ENCODE peak calls at places on chromosomes 1 and 21, in eight cellular contexts. One of them, this sample, is unnamed.

GRCh38 chr1:165069829-165070228 is 286.7 kb downstream of the LMX1A start:
- DNase-seq in endothelial cell of umbilical vein: no peak
- DNase-seq in GM23338: no peak
- DNase-seq in K562: no peak
- DNase-seq in HCT116: no peak
- DNase-seq in HepG2: no peak
- DNase-seq in H1: no peak
- DNase-seq in GM12878: no peak
- DNase-seq in this sample: no peak

GRCh38 chr21:46540087-46540710 is 64.7 kb downstream of the S100B start:
- DNase-seq in endothelial cell of umbilical vein: no peak
- DNase-seq in GM23338: no peak
- DNase-seq in K562: no peak
- DNase-seq in HCT116: no peak
- DNase-seq in HepG2: no peak
- DNase-seq in H1: no peak
- DNase-seq in GM12878: no peak
- DNase-seq in this sample: no peak

GRCh38 chr1:29719253-29719652 is 482.9 kb downstream of the PTPRU start:
- DNase-seq in endothelial cell of umbilical vein: no peak
- DNase-seq in GM23338: no peak
- DNase-seq in K562: no peak
- DNase-seq in HCT116: no peak
- DNase-seq in HepG2: no peak
- DNase-seq in H1: no peak
- DNase-seq in GM12878: no peak
- DNase-seq in this sample: no peak

GRCh38 chr1:209585672-209586071 is 2.2 kb downstream of the CAMK1G start:
- DNase-seq in endothelial cell of umbilical vein: no peak
- DNase-seq in GM23338: peak
- DNase-seq in K562: no peak
- DNase-seq in HCT116: no peak
- DNase-seq in HepG2: no peak
- DNase-seq in H1: peak
- DNase-seq in GM12878: no peak
- DNase-seq in this sample: no peak

GRCh38 chr1:223771814-223772770 is 59.8 kb downstream of the CAPN2 start:
- DNase-seq in endothelial cell of umbilical vein: peak
- DNase-seq in GM23338: peak
- DNase-seq in K562: peak
- DNase-seq in HCT116: peak
- DNase-seq in HepG2: no peak
- DNase-seq in H1: peak
- DNase-seq in GM12878: no peak
- DNase-seq in this sample: no peak

GRCh38 chr1:27153927-27154358 is 982 bp downstream of the SLC9A1 start:
- DNase-seq in endothelial cell of umbilical vein: no peak
- DNase-seq in GM23338: no peak
- DNase-seq in K562: no peak
- DNase-seq in HCT116: no peak
- DNase-seq in HepG2: no peak
- DNase-seq in H1: no peak
- DNase-seq in GM12878: no peak
- DNase-seq in this sample: no peak

GRCh38 chr21:33406493-33406892 is 3.3 kb downstream of the IFNGR2 start:
- DNase-seq in endothelial cell of umbilical vein: no peak
- DNase-seq in GM23338: no peak
- DNase-seq in K562: no peak
- DNase-seq in HCT116: no peak
- DNase-seq in HepG2: no peak
- DNase-seq in H1: no peak
- DNase-seq in GM12878: no peak
- DNase-seq in this sample: no peak

GRCh38 chr1:15106608-15107007 is 46.9 kb upstream of the TMEM51 start:
- DNase-seq in endothelial cell of umbilical vein: no peak
- DNase-seq in GM23338: no peak
- DNase-seq in K562: no peak
- DNase-seq in HCT116: no peak
- DNase-seq in HepG2: no peak
- DNase-seq in H1: no peak
- DNase-seq in GM12878: no peak
- DNase-seq in this sample: no peak

GRCh38 chr1:191152776-191153175 is 675.1 kb upstream of the BRINP3 start:
- DNase-seq in endothelial cell of umbilical vein: no peak
- DNase-seq in GM23338: no peak
- DNase-seq in K562: no peak
- DNase-seq in HCT116: no peak
- DNase-seq in HepG2: no peak
- DNase-seq in H1: no peak
- DNase-seq in GM12878: no peak
- DNase-seq in this sample: no peak

GRCh38 chr21:25578070-25578961 is 29.0 kb downstream of the MRPL39 start:
- DNase-seq in endothelial cell of umbilical vein: no peak
- DNase-seq in GM23338: no peak
- DNase-seq in K562: no peak
- DNase-seq in HCT116: no peak
- DNase-seq in HepG2: peak
- DNase-seq in H1: no peak
- DNase-seq in GM12878: peak
- DNase-seq in this sample: no peak

GRCh38 chr1:111952258-111952657 is 37.2 kb downstream of the KCND3 start:
- DNase-seq in endothelial cell of umbilical vein: no peak
- DNase-seq in GM23338: no peak
- DNase-seq in K562: no peak
- DNase-seq in HCT116: no peak
- DNase-seq in HepG2: no peak
- DNase-seq in H1: no peak
- DNase-seq in GM12878: no peak
- DNase-seq in this sample: no peak

GRCh38 chr1:31769720-31770390 is 5.7 kb upstream of the ADGRB2 start:
- DNase-seq in endothelial cell of umbilical vein: no peak
- DNase-seq in GM23338: no peak
- DNase-seq in K562: no peak
- DNase-seq in HCT116: no peak
- DNase-seq in HepG2: no peak
- DNase-seq in H1: no peak
- DNase-seq in GM12878: no peak
- DNase-seq in this sample: no peak

GRCh38 chr1:23480187-23481025 is 3.6 kb downstream of the ASAP3 start:
- DNase-seq in endothelial cell of umbilical vein: no peak
- DNase-seq in GM23338: no peak
- DNase-seq in K562: no peak
- DNase-seq in HCT116: no peak
- DNase-seq in HepG2: no peak
- DNase-seq in H1: no peak
- DNase-seq in GM12878: no peak
- DNase-seq in this sample: no peak

GRCh38 chr1:23743287-23744052 is at the start of gene ELOA:
- DNase-seq in endothelial cell of umbilical vein: peak
- DNase-seq in GM23338: peak
- DNase-seq in K562: peak
- DNase-seq in HCT116: no peak
- DNase-seq in HepG2: peak
- DNase-seq in H1: peak
- DNase-seq in GM12878: no peak
- DNase-seq in this sample: no peak

GRCh38 chr1:221740941-221741363 is 937 bp downstream of the DUSP10 start:
- DNase-seq in endothelial cell of umbilical vein: no peak
- DNase-seq in GM23338: no peak
- DNase-seq in K562: no peak
- DNase-seq in HCT116: no peak
- DNase-seq in HepG2: no peak
- DNase-seq in H1: no peak
- DNase-seq in GM12878: no peak
- DNase-seq in this sample: no peak

GRCh38 chr1:231021540-231022031 is 18.5 kb downstream of the FAM89A start:
- DNase-seq in endothelial cell of umbilical vein: no peak
- DNase-seq in GM23338: no peak
- DNase-seq in K562: no peak
- DNase-seq in HCT116: no peak
- DNase-seq in HepG2: no peak
- DNase-seq in H1: no peak
- DNase-seq in GM12878: no peak
- DNase-seq in this sample: no peak

GRCh38 chr1:231020816-231021215 is 19.2 kb downstream of the FAM89A start:
- DNase-seq in endothelial cell of umbilical vein: no peak
- DNase-seq in GM23338: peak
- DNase-seq in K562: no peak
- DNase-seq in HCT116: no peak
- DNase-seq in HepG2: no peak
- DNase-seq in H1: no peak
- DNase-seq in GM12878: no peak
- DNase-seq in this sample: no peak

GRCh38 chr1:231023150-231023549 is 16.9 kb downstream of the FAM89A start:
- DNase-seq in endothelial cell of umbilical vein: no peak
- DNase-seq in GM23338: no peak
- DNase-seq in K562: no peak
- DNase-seq in HCT116: no peak
- DNase-seq in HepG2: no peak
- DNase-seq in H1: no peak
- DNase-seq in GM12878: no peak
- DNase-seq in this sample: no peak

GRCh38 chr1:231019711-231020110 is 20.3 kb downstream of the FAM89A start:
- DNase-seq in endothelial cell of umbilical vein: no peak
- DNase-seq in GM23338: no peak
- DNase-seq in K562: no peak
- DNase-seq in HCT116: no peak
- DNase-seq in HepG2: no peak
- DNase-seq in H1: no peak
- DNase-seq in GM12878: no peak
- DNase-seq in this sample: no peak

DNA sequence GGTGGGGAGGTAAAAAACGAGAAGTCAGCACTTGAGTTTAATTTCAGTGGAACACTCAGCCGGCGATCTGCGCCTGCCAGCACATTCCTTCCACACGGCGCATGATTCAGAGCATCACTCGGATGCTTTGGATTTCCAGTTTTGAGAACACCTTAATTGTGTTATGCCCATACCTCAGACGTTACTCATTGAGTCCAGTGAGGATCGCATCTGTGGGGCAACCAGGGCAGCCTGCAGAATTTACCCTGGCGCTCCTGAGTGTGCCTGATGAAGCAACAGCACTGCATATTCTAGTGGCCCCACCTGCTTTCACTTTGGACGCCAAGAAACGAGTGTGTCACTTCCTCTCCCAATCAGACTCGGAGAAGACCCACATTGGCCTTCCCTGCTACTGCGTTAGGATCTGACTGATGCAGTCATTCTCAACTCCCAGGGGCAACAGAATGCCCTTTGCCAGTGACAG is 19.9 kb downstream of the FAM89A start:
- DNase-seq in endothelial cell of umbilical vein: no peak
- DNase-seq in GM23338: peak
- DNase-seq in K562: no peak
- DNase-seq in HCT116: no peak
- DNase-seq in HepG2: no peak
- DNase-seq in H1: no peak
- DNase-seq in GM12878: no peak
- DNase-seq in this sample: no peak
- TF ChIP-seq POLR2AphosphoS5 in endothelial cell of umbilical vein: no peak
- TF ChIP-seq POLR2AphosphoS5 in GM23338: no peak
- TF ChIP-seq POLR2AphosphoS5 in K562: no peak
- TF ChIP-seq POLR2AphosphoS5 in HCT116: no peak
- TF ChIP-seq POLR2AphosphoS5 in HepG2: no peak
- TF ChIP-seq POLR2AphosphoS5 in H1: no peak
- TF ChIP-seq POLR2AphosphoS5 in GM12878: no peak
- TF ChIP-seq POLR2AphosphoS5 in this sample: no peak

DNA sequence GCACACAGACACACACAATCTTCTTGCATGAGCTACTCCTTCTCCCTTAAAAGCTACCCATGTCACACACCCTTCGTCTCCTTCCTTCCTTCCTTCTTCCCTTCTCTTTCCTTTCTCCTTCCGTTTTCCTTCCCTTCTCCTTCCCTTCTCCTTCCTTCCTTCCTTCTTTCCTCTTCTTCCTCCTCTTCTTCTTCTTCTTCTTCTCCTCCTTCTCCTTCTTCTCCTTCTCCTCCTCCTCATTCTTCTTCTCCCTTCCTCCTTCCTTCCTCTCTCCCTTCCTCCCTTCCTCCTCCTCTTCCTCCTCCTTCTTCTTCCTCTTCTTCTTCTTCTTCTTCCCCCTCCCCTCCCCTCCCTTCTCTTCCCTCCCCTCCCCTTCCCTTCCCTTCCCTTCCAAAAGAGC is 52.1 kb upstream of the LEPR start:
- DNase-seq in endothelial cell of umbilical vein: no peak
- DNase-seq in GM23338: no peak
- DNase-seq in K562: no peak
- DNase-seq in HCT116: no peak
- DNase-seq in HepG2: no peak
- DNase-seq in H1: no peak
- DNase-seq in GM12878: no peak
- DNase-seq in this sample: no peak
- TF ChIP-seq EZH2 in endothelial cell of umbilical vein: no peak
- TF ChIP-seq EZH2 in GM23338: no peak
- TF ChIP-seq EZH2 in K562: no peak
- TF ChIP-seq EZH2 in HCT116: no peak
- TF ChIP-seq EZH2 in HepG2: no peak
- TF ChIP-seq EZH2 in H1: no peak
- TF ChIP-seq EZH2 in GM12878: no peak
- TF ChIP-seq EZH2 in this sample: no peak

GRCh38 chr1:235074335-235075120 is 54.1 kb downstream of the TOMM20 start:
- DNase-seq in endothelial cell of umbilical vein: peak
- DNase-seq in GM23338: peak
- DNase-seq in K562: no peak
- DNase-seq in HCT116: no peak
- DNase-seq in HepG2: peak
- DNase-seq in H1: no peak
- DNase-seq in GM12878: no peak
- DNase-seq in this sample: no peak
- TF ChIP-seq POLR2AphosphoS5 in endothelial cell of umbilical vein: no peak
- TF ChIP-seq POLR2AphosphoS5 in GM23338: no peak
- TF ChIP-seq POLR2AphosphoS5 in K562: no peak
- TF ChIP-seq POLR2AphosphoS5 in HCT116: no peak
- TF ChIP-seq POLR2AphosphoS5 in HepG2: peak
- TF ChIP-seq POLR2AphosphoS5 in H1: no peak
- TF ChIP-seq POLR2AphosphoS5 in GM12878: peak
- TF ChIP-seq POLR2AphosphoS5 in this sample: no peak

DNA sequence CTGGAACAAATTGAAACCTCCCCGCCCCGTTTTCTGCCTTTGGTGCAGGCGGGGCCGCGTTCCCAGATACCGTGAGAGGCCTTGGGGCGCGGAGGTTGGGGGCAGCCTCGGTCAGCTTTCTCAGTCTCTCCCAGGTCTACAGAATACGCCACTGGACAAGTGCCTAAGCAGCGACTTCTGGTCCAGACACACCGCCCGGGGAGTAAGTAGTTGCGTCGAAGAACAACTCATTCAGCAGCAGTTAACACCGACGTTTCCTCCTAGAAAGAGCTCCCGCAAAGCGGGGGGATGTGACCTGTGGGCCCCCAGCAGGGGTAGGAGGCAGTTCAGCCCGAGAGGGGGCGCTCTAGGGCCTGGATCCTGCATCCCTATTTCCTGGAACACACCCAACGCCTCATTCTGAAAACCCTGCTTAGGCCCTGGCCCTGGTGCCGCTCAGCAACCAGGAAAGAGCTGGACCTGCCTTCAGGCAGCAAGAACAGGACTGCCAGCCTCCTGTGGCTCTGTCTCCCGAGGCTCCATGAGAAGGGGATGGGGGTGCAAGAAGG is 6.5 kb upstream of the BARHL2 start:
- DNase-seq in endothelial cell of umbilical vein: no peak
- DNase-seq in GM23338: peak
- DNase-seq in K562: no peak
- DNase-seq in HCT116: no peak
- DNase-seq in HepG2: no peak
- DNase-seq in H1: peak
- DNase-seq in GM12878: no peak
- DNase-seq in this sample: no peak
- TF ChIP-seq EZH2 in endothelial cell of umbilical vein: peak
- TF ChIP-seq EZH2 in GM23338: no peak
- TF ChIP-seq EZH2 in K562: no peak
- TF ChIP-seq EZH2 in HCT116: no peak
- TF ChIP-seq EZH2 in HepG2: no peak
- TF ChIP-seq EZH2 in H1: no peak
- TF ChIP-seq EZH2 in GM12878: no peak
- TF ChIP-seq EZH2 in this sample: no peak